ENCODE peak calls at places on chromosomes 7 and 10, in seven cellular contexts. B is GM04504; M is GM20000; F is osteocyte; Z is activated CD4-positive, CD25-positive, alpha-beta regulatory T cell; X is glutamatergic neuron; U is COR-L47. O is an unnamed sample.

GRCh38 chr10:12766222-12766621 is 235.3 kb downstream of the CCDC3 start:
- DNase-seq in B (no peak), M (no peak), F (no peak), Z (no peak), X (no peak), U (peak), O (no peak)

GRCh38 chr10:47025540-47026300 is 114.5 kb downstream of the PTPN20 start:
- DNase-seq in B (peak), M (no peak), F (peak), Z (no peak), X (no peak), U (no peak), O (no peak)

GRCh38 chr10:29635711-29636144 is 957 bp upstream of the SVIL start:
- DNase-seq in B (no peak), M (no peak), F (no peak), Z (no peak), X (peak), U (no peak), O (no peak)

GRCh38 chr7:111357691-111358090 is 204.6 kb downstream of the IMMP2L start:
- DNase-seq in B (no peak), M (no peak), F (no peak), Z (no peak), X (no peak), U (no peak), O (no peak)

GRCh38 chr10:85719408-85719807 is 647.2 kb downstream of the GRID1 start:
- DNase-seq in B (no peak), M (no peak), F (no peak), Z (no peak), X (no peak), U (no peak), O (no peak)

GRCh38 chr10:50409965-50410811 is 158.9 kb upstream of the ASAH2 start:
- DNase-seq in B (no peak), M (no peak), F (no peak), Z (no peak), X (no peak), U (no peak), O (no peak)

GRCh38 chr7:5872326-5872725 is 8.3 kb upstream of the OCM start:
- DNase-seq in B (no peak), M (no peak), F (no peak), Z (no peak), X (no peak), U (no peak), O (no peak)

GRCh38 chr10:110502851-110503301 is 5.2 kb downstream of the DUSP5 start:
- DNase-seq in B (peak), M (peak), F (no peak), Z (no peak), X (no peak), U (peak), O (peak)

GRCh38 chr10:126921974-126922525 is 16.8 kb downstream of the DOCK1 start:
- DNase-seq in B (peak), M (no peak), F (no peak), Z (no peak), X (no peak), U (no peak), O (no peak)

GRCh38 chr10:93406367-93407145 is 75.6 kb downstream of the MYOF start:
- DNase-seq in B (no peak), M (no peak), F (no peak), Z (no peak), X (no peak), U (no peak), O (no peak)

GRCh38 chr7:44533301-44534055 is 7.7 kb downstream of the NPC1L1 start:
- DNase-seq in B (no peak), M (no peak), F (no peak), Z (no peak), X (no peak), U (no peak), O (no peak)

O was measured in GM12864.